ENCODE peak calls at places on chromosome 20, in nine cellular contexts. R, U, W, M, S, J, F, P and Y are unnamed samples.

GRCh38 chr20:54223751-54224150 is 15.9 kb downstream of the PFDN4 start:
- DNase-seq in R (no peak), U (no peak), W (no peak), M (no peak), S (no peak), J (peak), F (no peak), P (no peak), Y (no peak)

GRCh38 chr20:60422848-60423247 is 464.6 kb downstream of the CDH26 start:
- DNase-seq in R (no peak), U (no peak), W (no peak), M (no peak), S (no peak), J (no peak), F (no peak), P (no peak), Y (no peak)

GRCh38 chr20:19757973-19758887 is at the start of gene RIN2:
- DNase-seq in R (peak), U (peak), W (peak), M (peak), S (peak), J (peak), F (peak), P (no peak), Y (peak)

GRCh38 chr20:23029324-23029723 is 5.8 kb upstream of the SSTR4 start:
- DNase-seq in R (no peak), U (no peak), W (no peak), M (no peak), S (no peak), J (no peak), F (no peak), P (no peak), Y (no peak)

GRCh38 chr20:7654231-7654630 is 286.0 kb downstream of the HAO1 start:
- DNase-seq in R (no peak), U (no peak), W (no peak), M (no peak), S (no peak), J (no peak), F (no peak), P (no peak), Y (no peak)

GRCh38 chr20:62408640-62409039 is 1.6 kb upstream of the CABLES2 start:
- DNase-seq in R (no peak), U (no peak), W (no peak), M (no peak), S (no peak), J (no peak), F (no peak), P (no peak), Y (no peak)

GRCh38 chr20:25063981-25064380 is 6.0 kb upstream of the ACSS1 start:
- DNase-seq in R (peak), U (peak), W (no peak), M (no peak), S (no peak), J (no peak), F (no peak), P (no peak), Y (no peak)

GRCh38 chr20:58714340-58714922 is 21.8 kb downstream of the NPEPL1 start:
- DNase-seq in R (peak), U (peak), W (peak), M (no peak), S (no peak), J (no peak), F (no peak), P (no peak), Y (no peak)

GRCh38 chr20:48282591-48283228 is 497.4 kb upstream of the SULF2 start:
- DNase-seq in R (no peak), U (no peak), W (no peak), M (no peak), S (no peak), J (no peak), F (peak), P (no peak), Y (peak)

GRCh38 chr20:34062651-34063482 is 49.2 kb downstream of the EIF2S2 start:
- DNase-seq in R (no peak), U (no peak), W (no peak), M (peak), S (no peak), J (peak), F (no peak), P (no peak), Y (no peak)

GRCh38 chr20:3000852-3001523 is 42.4 kb upstream of the GNRH2 start:
- DNase-seq in R (no peak), U (no peak), W (no peak), M (peak), S (peak), J (peak), F (peak), P (peak), Y (peak)

GRCh38 chr20:42082611-42083010 is 464.4 kb upstream of the CHD6 start:
- DNase-seq in R (no peak), U (no peak), W (no peak), M (peak), S (no peak), J (peak), F (no peak), P (no peak), Y (peak)

GRCh38 chr20:20492521-20493334 is 124.8 kb downstream of the INSM1 start:
- DNase-seq in R (peak), U (no peak), W (no peak), M (no peak), S (no peak), J (no peak), F (no peak), P (no peak), Y (no peak)

DNA sequence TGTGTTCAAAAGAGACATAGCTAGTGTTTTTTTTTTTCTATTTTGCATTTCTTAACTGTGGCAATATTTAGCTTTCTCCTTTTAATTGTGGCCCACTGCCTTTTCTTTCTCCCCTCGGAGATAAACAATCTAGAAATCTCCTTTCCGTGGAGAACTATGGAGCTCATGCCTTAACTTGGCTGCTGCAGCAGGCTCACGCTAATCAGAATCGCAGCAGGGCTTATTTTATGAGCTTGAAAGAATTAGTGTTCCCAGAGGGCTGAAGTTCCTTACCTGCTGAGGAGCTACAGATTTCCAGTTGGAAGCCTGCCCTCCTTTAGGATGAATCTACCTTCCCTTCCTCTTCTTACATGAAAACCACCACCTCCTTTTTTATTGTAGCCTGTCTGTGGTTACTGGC is 35.6 kb downstream of the CTNNBL1 start:
- DNase-seq in R (no peak), U (no peak), W (no peak), M (no peak), S (no peak), J (no peak), F (no peak), P (no peak), Y (no peak)
- H3K27ac ChIP-seq in R (no peak), U (no peak), W (no peak), M (no peak), S (no peak), J (no peak), F (no peak), P (no peak), Y (no peak)

GRCh38 chr20:36908603-36909002 is 32.7 kb downstream of the TLDC2 start:
- DNase-seq in R (no peak), U (no peak), W (no peak), M (no peak), S (no peak), J (no peak), F (no peak), P (no peak), Y (no peak)
- H3K27ac ChIP-seq in R (no peak), U (no peak), W (no peak), M (no peak), S (no peak), J (no peak), F (no peak), P (no peak), Y (no peak)

GRCh38 chr20:49592120-49592519 is 24.2 kb upstream of the PTGIS start:
- DNase-seq in R (no peak), U (no peak), W (no peak), M (no peak), S (no peak), J (no peak), F (no peak), P (no peak), Y (no peak)
- H3K27ac ChIP-seq in R (no peak), U (no peak), W (peak), M (no peak), S (no peak), J (no peak), F (peak), P (no peak), Y (no peak)

GRCh38 chr20:50824137-50824536 is 29.3 kb downstream of the BCAS4 start:
- DNase-seq in R (no peak), U (no peak), W (peak), M (peak), S (peak), J (no peak), F (peak), P (no peak), Y (no peak)
- H3K27ac ChIP-seq in R (no peak), U (no peak), W (peak), M (no peak), S (peak), J (no peak), F (peak), P (no peak), Y (peak)